ENCODE peak calls at places on chromosome 1, in four cellular contexts. Q is PC-9, E is amniotic stem cell, D is AG08395. P is an unnamed sample.

GRCh38 chr1:1858382-1859086 is 32.4 kb downstream of the GNB1 start:
- DNase-seq in Q (peak; percentile 28), E (peak; percentile 77), D (peak; percentile 89), P (peak; percentile 67)

GRCh38 chr1:234262754-234263105 is 110.5 kb upstream of the COA6 start:
- DNase-seq in Q (no peak), E (no peak), D (no peak), P (no peak)

GRCh38 chr1:93621246-93621645 is 60.4 kb downstream of the BCAR3 start:
- DNase-seq in Q (no peak), E (no peak), D (no peak), P (no peak)

GRCh38 chr1:97365026-97365425 is 555.8 kb downstream of the DPYD start:
- DNase-seq in Q (no peak), E (no peak), D (no peak), P (no peak)

GRCh38 chr1:65068202-65069011 is 79.6 kb upstream of the AK4 start:
- DNase-seq in Q (no peak), E (no peak), D (peak; percentile 31), P (no peak)

GRCh38 chr1:191320062-191320461 is 838.2 kb upstream of the RGS18 start:
- DNase-seq in Q (peak; percentile 10), E (no peak), D (no peak), P (no peak)

GRCh38 chr1:152566681-152567080 is at the start of gene LCE3E:
- DNase-seq in Q (no peak), E (no peak), D (no peak), P (no peak)

GRCh38 chr1:33501309-33501708 is 28.9 kb downstream of the ZSCAN20 start:
- DNase-seq in Q (no peak), E (no peak), D (no peak), P (no peak)